ENCODE peak calls at places on chromosomes 7 and 10, in nine cellular contexts. One of them, this sample, is unnamed. For H3K36me3, the result is how much of the 10 kb centered on the place peaks cover.

GRCh38 chr7:113015038-113015645 is 71.5 kb downstream of the GPR85 start:
- DNase-seq in uterus: no peak
- DNase-seq in H1: no peak
- DNase-seq in tibial nerve: no peak
- DNase-seq in transverse colon: no peak
- DNase-seq in adrenal gland: no peak
- DNase-seq in Peyer's patch: no peak
- DNase-seq in heart left ventricle: no peak
- DNase-seq in HCT116: peak
- DNase-seq in this sample: no peak

GRCh38 chr7:116692599-116693308 is 20.8 kb downstream of the MET start:
- DNase-seq in uterus: no peak
- DNase-seq in H1: no peak
- DNase-seq in tibial nerve: no peak
- DNase-seq in transverse colon: no peak
- DNase-seq in adrenal gland: no peak
- DNase-seq in Peyer's patch: no peak
- DNase-seq in heart left ventricle: no peak
- DNase-seq in HCT116: peak
- DNase-seq in this sample: no peak

GRCh38 chr7:120021085-120021484 is 251.9 kb upstream of the KCND2 start:
- DNase-seq in uterus: no peak
- DNase-seq in H1: no peak
- DNase-seq in tibial nerve: no peak
- DNase-seq in transverse colon: no peak
- DNase-seq in adrenal gland: no peak
- DNase-seq in Peyer's patch: no peak
- DNase-seq in heart left ventricle: no peak
- DNase-seq in HCT116: no peak
- DNase-seq in this sample: no peak

GRCh38 chr7:134443396-134444070 is 15.4 kb downstream of the AKR1B1 start:
- DNase-seq in uterus: no peak
- DNase-seq in H1: no peak
- DNase-seq in tibial nerve: no peak
- DNase-seq in transverse colon: no peak
- DNase-seq in adrenal gland: peak
- DNase-seq in Peyer's patch: no peak
- DNase-seq in heart left ventricle: no peak
- DNase-seq in HCT116: no peak
- DNase-seq in this sample: no peak

GRCh38 chr7:17185690-17186070 is 112.8 kb upstream of the AHR start:
- DNase-seq in uterus: no peak
- DNase-seq in H1: no peak
- DNase-seq in tibial nerve: no peak
- DNase-seq in transverse colon: no peak
- DNase-seq in adrenal gland: peak
- DNase-seq in Peyer's patch: no peak
- DNase-seq in heart left ventricle: no peak
- DNase-seq in HCT116: no peak
- DNase-seq in this sample: no peak

GRCh38 chr10:17984056-17984455 is 32.3 kb downstream of the SLC39A12 start:
- DNase-seq in uterus: no peak
- DNase-seq in H1: no peak
- DNase-seq in tibial nerve: no peak
- DNase-seq in transverse colon: no peak
- DNase-seq in adrenal gland: no peak
- DNase-seq in Peyer's patch: no peak
- DNase-seq in heart left ventricle: no peak
- DNase-seq in HCT116: peak
- DNase-seq in this sample: no peak

GRCh38 chr10:22714524-22715289 is at the start of gene PIP4K2A:
- DNase-seq in uterus: peak
- DNase-seq in H1: no peak
- DNase-seq in tibial nerve: peak
- DNase-seq in transverse colon: peak
- DNase-seq in adrenal gland: peak
- DNase-seq in Peyer's patch: peak
- DNase-seq in heart left ventricle: peak
- DNase-seq in HCT116: peak
- DNase-seq in this sample: peak

GRCh38 chr10:78513986-78514385 is 480.3 kb downstream of the RPS24 start:
- DNase-seq in uterus: no peak
- DNase-seq in H1: no peak
- DNase-seq in tibial nerve: no peak
- DNase-seq in transverse colon: no peak
- DNase-seq in adrenal gland: no peak
- DNase-seq in Peyer's patch: no peak
- DNase-seq in heart left ventricle: no peak
- DNase-seq in HCT116: no peak
- DNase-seq in this sample: no peak

GRCh38 chr7:81606078-81606863 is 163.6 kb downstream of the HGF start:
- DNase-seq in uterus: no peak
- DNase-seq in H1: no peak
- DNase-seq in tibial nerve: no peak
- DNase-seq in transverse colon: no peak
- DNase-seq in adrenal gland: no peak
- DNase-seq in Peyer's patch: no peak
- DNase-seq in heart left ventricle: no peak
- DNase-seq in HCT116: no peak
- DNase-seq in this sample: no peak

GRCh38 chr10:110419265-110419664 is 78.4 kb upstream of the DUSP5 start:
- DNase-seq in uterus: no peak
- DNase-seq in H1: no peak
- DNase-seq in tibial nerve: no peak
- DNase-seq in transverse colon: no peak
- DNase-seq in adrenal gland: no peak
- DNase-seq in Peyer's patch: no peak
- DNase-seq in heart left ventricle: no peak
- DNase-seq in HCT116: no peak
- DNase-seq in this sample: no peak

GRCh38 chr10:13349776-13350274 is 1.7 kb upstream of the SEPHS1 start:
- DNase-seq in uterus: peak
- DNase-seq in H1: peak
- DNase-seq in tibial nerve: peak
- DNase-seq in transverse colon: peak
- DNase-seq in adrenal gland: peak
- DNase-seq in Peyer's patch: peak
- DNase-seq in heart left ventricle: peak
- DNase-seq in HCT116: no peak
- DNase-seq in this sample: peak

GRCh38 chr10:124386186-124387077 is 32.3 kb downstream of the OAT start:
- DNase-seq in uterus: no peak
- DNase-seq in H1: no peak
- DNase-seq in tibial nerve: no peak
- DNase-seq in transverse colon: no peak
- DNase-seq in adrenal gland: no peak
- DNase-seq in Peyer's patch: no peak
- DNase-seq in heart left ventricle: no peak
- DNase-seq in HCT116: no peak
- DNase-seq in this sample: no peak

GRCh38 chr10:454860-455259 is 234.6 kb downstream of the DIP2C start:
- DNase-seq in uterus: peak
- DNase-seq in H1: no peak
- DNase-seq in tibial nerve: no peak
- DNase-seq in transverse colon: no peak
- DNase-seq in adrenal gland: peak
- DNase-seq in Peyer's patch: no peak
- DNase-seq in heart left ventricle: peak
- DNase-seq in HCT116: peak
- DNase-seq in this sample: peak

GRCh38 chr7:99389772-99390171 is 15.2 kb downstream of the ARPC1B start:
- DNase-seq in uterus: no peak
- DNase-seq in H1: no peak
- DNase-seq in tibial nerve: no peak
- DNase-seq in transverse colon: no peak
- DNase-seq in adrenal gland: no peak
- DNase-seq in Peyer's patch: no peak
- DNase-seq in heart left ventricle: no peak
- DNase-seq in HCT116: no peak
- DNase-seq in this sample: no peak
- H3K36me3 ChIP-seq in uterus: under half
- H3K36me3 ChIP-seq in H1: under half
- H3K36me3 ChIP-seq in tibial nerve: under half
- H3K36me3 ChIP-seq in transverse colon: under half
- H3K36me3 ChIP-seq in adrenal gland: half or more
- H3K36me3 ChIP-seq in Peyer's patch: under half
- H3K36me3 ChIP-seq in heart left ventricle: half or more
- H3K36me3 ChIP-seq in HCT116: under half
- H3K36me3 ChIP-seq in this sample: under half

DNA sequence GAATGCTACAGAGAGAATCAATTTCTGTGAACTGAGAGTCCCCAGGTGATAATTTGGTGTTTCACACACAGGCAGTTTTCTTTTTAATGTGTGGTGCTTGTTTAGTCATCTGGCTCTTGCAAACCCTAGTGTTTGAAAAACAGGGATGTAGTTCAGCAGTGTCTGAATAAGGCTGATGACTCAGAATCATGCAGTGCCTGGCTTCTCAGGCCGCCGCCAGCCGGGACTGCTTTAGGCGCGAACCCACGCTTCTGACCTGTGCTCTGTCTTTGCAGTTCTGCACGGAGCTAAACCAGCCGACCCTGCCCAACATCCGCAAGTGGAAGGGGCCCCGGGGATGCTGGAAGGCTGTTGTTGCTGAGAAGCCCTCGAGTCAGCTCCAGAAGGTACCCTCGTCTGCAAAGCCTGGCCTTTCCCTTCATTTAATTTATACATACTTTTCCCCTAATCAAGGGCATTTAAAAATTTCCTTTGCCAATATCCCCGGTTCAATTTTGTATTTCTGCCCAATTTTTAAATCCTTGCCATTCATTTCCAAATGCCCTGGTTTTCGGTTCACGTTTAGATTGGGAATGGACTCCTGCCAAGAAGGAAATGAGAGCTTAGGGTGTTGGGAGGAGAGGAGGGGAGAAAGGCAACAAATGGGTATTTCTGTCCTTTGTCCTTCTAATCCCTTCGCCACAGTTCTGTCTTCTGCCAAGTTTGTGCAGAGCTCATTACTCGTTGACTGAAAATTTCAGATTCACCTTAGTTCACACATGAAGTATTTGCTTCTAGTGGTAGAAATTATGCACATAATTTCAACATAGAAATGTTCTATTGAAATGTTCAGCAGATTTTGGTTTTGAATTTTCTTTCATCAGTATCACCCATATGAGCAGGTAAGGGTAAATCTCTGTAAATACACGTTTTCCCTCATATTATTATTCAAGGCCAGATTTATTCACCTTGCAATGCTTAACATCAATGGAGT is 108.5 kb upstream of the ANLN start:
- DNase-seq in uterus: peak
- DNase-seq in H1: no peak
- DNase-seq in tibial nerve: peak
- DNase-seq in transverse colon: peak
- DNase-seq in adrenal gland: peak
- DNase-seq in Peyer's patch: peak
- DNase-seq in heart left ventricle: peak
- DNase-seq in HCT116: peak
- DNase-seq in this sample: peak
- H3K4me3 ChIP-seq in uterus: no peak
- H3K4me3 ChIP-seq in H1: peak
- H3K4me3 ChIP-seq in tibial nerve: no peak
- H3K4me3 ChIP-seq in transverse colon: no peak
- H3K4me3 ChIP-seq in adrenal gland: no peak
- H3K4me3 ChIP-seq in Peyer's patch: no peak
- H3K4me3 ChIP-seq in heart left ventricle: no peak
- H3K4me3 ChIP-seq in HCT116: peak
- H3K4me3 ChIP-seq in this sample: no peak

GRCh38 chr7:98997836-98998235 is 119.5 kb downstream of the TRRAP start:
- DNase-seq in uterus: no peak
- DNase-seq in H1: no peak
- DNase-seq in tibial nerve: no peak
- DNase-seq in transverse colon: no peak
- DNase-seq in adrenal gland: no peak
- DNase-seq in Peyer's patch: no peak
- DNase-seq in heart left ventricle: no peak
- DNase-seq in HCT116: no peak
- DNase-seq in this sample: peak

GRCh38 chr7:98995523-98996161 is 117.3 kb downstream of the TRRAP start:
- DNase-seq in uterus: no peak
- DNase-seq in H1: no peak
- DNase-seq in tibial nerve: no peak
- DNase-seq in transverse colon: no peak
- DNase-seq in adrenal gland: no peak
- DNase-seq in Peyer's patch: no peak
- DNase-seq in heart left ventricle: no peak
- DNase-seq in HCT116: no peak
- DNase-seq in this sample: peak

GRCh38 chr7:98995111-98995510 is 116.8 kb downstream of the TRRAP start:
- DNase-seq in uterus: no peak
- DNase-seq in H1: no peak
- DNase-seq in tibial nerve: no peak
- DNase-seq in transverse colon: no peak
- DNase-seq in adrenal gland: no peak
- DNase-seq in Peyer's patch: peak
- DNase-seq in heart left ventricle: no peak
- DNase-seq in HCT116: no peak
- DNase-seq in this sample: peak

GRCh38 chr7:98994046-98994944 is 116.0 kb downstream of the TRRAP start:
- DNase-seq in uterus: no peak
- DNase-seq in H1: no peak
- DNase-seq in tibial nerve: no peak
- DNase-seq in transverse colon: no peak
- DNase-seq in adrenal gland: no peak
- DNase-seq in Peyer's patch: no peak
- DNase-seq in heart left ventricle: no peak
- DNase-seq in HCT116: no peak
- DNase-seq in this sample: peak

GRCh38 chr7:98996162-98996552 is 117.8 kb downstream of the TRRAP start:
- DNase-seq in uterus: no peak
- DNase-seq in H1: no peak
- DNase-seq in tibial nerve: no peak
- DNase-seq in transverse colon: no peak
- DNase-seq in adrenal gland: no peak
- DNase-seq in Peyer's patch: no peak
- DNase-seq in heart left ventricle: no peak
- DNase-seq in HCT116: no peak
- DNase-seq in this sample: peak
- TF ChIP-seq POLR2A in uterus: no peak
- TF ChIP-seq POLR2A in H1: no peak
- TF ChIP-seq POLR2A in tibial nerve: no peak
- TF ChIP-seq POLR2A in transverse colon: no peak
- TF ChIP-seq POLR2A in adrenal gland: no peak
- TF ChIP-seq POLR2A in Peyer's patch: no peak
- TF ChIP-seq POLR2A in heart left ventricle: no peak
- TF ChIP-seq POLR2A in HCT116: no peak
- TF ChIP-seq POLR2A in this sample: no peak

DNA sequence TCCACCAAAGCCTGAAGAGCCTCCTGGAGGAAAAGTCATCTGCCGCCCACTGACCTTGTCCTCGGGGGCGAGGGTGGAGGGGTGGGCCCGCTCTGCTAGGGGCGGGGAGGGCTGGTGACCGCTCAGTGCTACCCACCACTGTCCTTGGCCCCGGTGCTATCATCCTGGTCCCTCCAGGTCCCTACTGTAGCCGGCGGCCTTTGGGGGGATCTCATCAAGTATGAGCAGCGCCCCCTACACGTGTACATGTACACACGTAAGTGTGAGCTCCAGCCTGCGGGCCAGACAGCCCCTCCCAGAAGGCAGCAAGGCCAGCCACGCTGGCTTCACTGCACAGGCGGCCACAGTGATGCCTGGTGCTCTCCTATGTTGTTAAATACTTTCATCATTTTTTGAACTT is 19.6 kb downstream of the TTYH3 start:
- DNase-seq in uterus: no peak
- DNase-seq in H1: no peak
- DNase-seq in tibial nerve: no peak
- DNase-seq in transverse colon: no peak
- DNase-seq in adrenal gland: no peak
- DNase-seq in Peyer's patch: no peak
- DNase-seq in heart left ventricle: no peak
- DNase-seq in HCT116: no peak
- DNase-seq in this sample: no peak
- H3K36me3 ChIP-seq in uterus: under half
- H3K36me3 ChIP-seq in H1: under half
- H3K36me3 ChIP-seq in tibial nerve: under half
- H3K36me3 ChIP-seq in transverse colon: under half
- H3K36me3 ChIP-seq in adrenal gland: under half
- H3K36me3 ChIP-seq in Peyer's patch: under half
- H3K36me3 ChIP-seq in heart left ventricle: under half
- H3K36me3 ChIP-seq in HCT116: under half
- H3K36me3 ChIP-seq in this sample: under half

This sample was measured in testis.